ENCODE peak calls at places on chromosomes 7 and 10, in six cellular contexts. One of them, this sample, is unnamed.

GRCh38 chr7:28329616-28330373 is 82.5 kb upstream of the CREB5 start:
- DNase-seq in cardiac fibroblast: peak; percentile 31
- DNase-seq in body of pancreas: no peak
- DNase-seq in coronary artery: no peak
- DNase-seq in B cell: no peak
- DNase-seq in transverse colon: peak; percentile 21
- DNase-seq in this sample: no peak

GRCh38 chr7:64869912-64870562 is 33.0 kb upstream of the ZNF273 start:
- DNase-seq in cardiac fibroblast: no peak
- DNase-seq in body of pancreas: no peak
- DNase-seq in coronary artery: no peak
- DNase-seq in B cell: no peak
- DNase-seq in transverse colon: no peak
- DNase-seq in this sample: no peak

GRCh38 chr7:111486472-111487142 is 75.7 kb downstream of the IMMP2L start:
- DNase-seq in cardiac fibroblast: peak; percentile 75
- DNase-seq in body of pancreas: peak; percentile 32
- DNase-seq in coronary artery: no peak
- DNase-seq in B cell: peak; percentile 39
- DNase-seq in transverse colon: no peak
- DNase-seq in this sample: peak; percentile 19

GRCh38 chr10:58266826-58267712 is 625 bp downstream of the IPMK start:
- DNase-seq in cardiac fibroblast: peak; percentile 79
- DNase-seq in body of pancreas: peak; percentile 74
- DNase-seq in coronary artery: peak; percentile 86
- DNase-seq in B cell: peak; percentile 68
- DNase-seq in transverse colon: peak; percentile 69
- DNase-seq in this sample: peak; percentile 34

GRCh38 chr7:100038326-100038725 is 11.2 kb upstream of the ZSCAN21 start:
- DNase-seq in cardiac fibroblast: no peak
- DNase-seq in body of pancreas: no peak
- DNase-seq in coronary artery: no peak
- DNase-seq in B cell: no peak
- DNase-seq in transverse colon: no peak
- DNase-seq in this sample: no peak

GRCh38 chr7:46853451-46853850 is 728.5 kb downstream of the TNS3 start:
- DNase-seq in cardiac fibroblast: peak; percentile 38
- DNase-seq in body of pancreas: no peak
- DNase-seq in coronary artery: no peak
- DNase-seq in B cell: no peak
- DNase-seq in transverse colon: no peak
- DNase-seq in this sample: no peak

GRCh38 chr7:824664-825063 is 7.6 kb upstream of the SUN1 start:
- DNase-seq in cardiac fibroblast: no peak
- DNase-seq in body of pancreas: no peak
- DNase-seq in coronary artery: no peak
- DNase-seq in B cell: no peak
- DNase-seq in transverse colon: no peak
- DNase-seq in this sample: no peak

GRCh38 chr10:76119515-76119914 is 688.1 kb downstream of the LRMDA start:
- DNase-seq in cardiac fibroblast: peak; percentile 78
- DNase-seq in body of pancreas: no peak
- DNase-seq in coronary artery: no peak
- DNase-seq in B cell: no peak
- DNase-seq in transverse colon: no peak
- DNase-seq in this sample: peak; percentile 72

GRCh38 chr7:36535866-36536664 is 146.4 kb downstream of the ANLN start:
- DNase-seq in cardiac fibroblast: no peak
- DNase-seq in body of pancreas: no peak
- DNase-seq in coronary artery: no peak
- DNase-seq in B cell: no peak
- DNase-seq in transverse colon: no peak
- DNase-seq in this sample: no peak

GRCh38 chr7:98870071-98870651 is 347 bp upstream of the TMEM130 start:
- DNase-seq in cardiac fibroblast: peak; percentile 43
- DNase-seq in body of pancreas: peak; percentile 15
- DNase-seq in coronary artery: peak; percentile 88
- DNase-seq in B cell: peak; percentile 83
- DNase-seq in transverse colon: peak; percentile 26
- DNase-seq in this sample: no peak

GRCh38 chr7:123615344-123615743 is 13.7 kb downstream of the ASB15 start:
- DNase-seq in cardiac fibroblast: peak; percentile 91
- DNase-seq in body of pancreas: no peak
- DNase-seq in coronary artery: no peak
- DNase-seq in B cell: no peak
- DNase-seq in transverse colon: no peak
- DNase-seq in this sample: peak; percentile 35

GRCh38 chr10:7202804-7203203 is 208.0 kb downstream of the SFMBT2 start:
- DNase-seq in cardiac fibroblast: no peak
- DNase-seq in body of pancreas: no peak
- DNase-seq in coronary artery: no peak
- DNase-seq in B cell: no peak
- DNase-seq in transverse colon: no peak
- DNase-seq in this sample: no peak

GRCh38 chr10:101146392-101147251 is 15.5 kb downstream of the TLX1 start:
- DNase-seq in cardiac fibroblast: no peak
- DNase-seq in body of pancreas: no peak
- DNase-seq in coronary artery: no peak
- DNase-seq in B cell: no peak
- DNase-seq in transverse colon: no peak
- DNase-seq in this sample: no peak

GRCh38 chr7:33044986-33045385 is 17.6 kb downstream of the NT5C3A start:
- DNase-seq in cardiac fibroblast: peak; percentile 15
- DNase-seq in body of pancreas: no peak
- DNase-seq in coronary artery: no peak
- DNase-seq in B cell: no peak
- DNase-seq in transverse colon: no peak
- DNase-seq in this sample: no peak

GRCh38 chr7:143256325-143256724 is 6.9 kb upstream of the GSTK1 start:
- DNase-seq in cardiac fibroblast: no peak
- DNase-seq in body of pancreas: no peak
- DNase-seq in coronary artery: no peak
- DNase-seq in B cell: no peak
- DNase-seq in transverse colon: no peak
- DNase-seq in this sample: no peak
- TF ChIP-seq CTCF in cardiac fibroblast: peak; percentile 33
- TF ChIP-seq CTCF in body of pancreas: no peak
- TF ChIP-seq CTCF in coronary artery: peak; percentile 13
- TF ChIP-seq CTCF in B cell: no peak
- TF ChIP-seq CTCF in transverse colon: no peak
- TF ChIP-seq CTCF in this sample: no peak

DNA sequence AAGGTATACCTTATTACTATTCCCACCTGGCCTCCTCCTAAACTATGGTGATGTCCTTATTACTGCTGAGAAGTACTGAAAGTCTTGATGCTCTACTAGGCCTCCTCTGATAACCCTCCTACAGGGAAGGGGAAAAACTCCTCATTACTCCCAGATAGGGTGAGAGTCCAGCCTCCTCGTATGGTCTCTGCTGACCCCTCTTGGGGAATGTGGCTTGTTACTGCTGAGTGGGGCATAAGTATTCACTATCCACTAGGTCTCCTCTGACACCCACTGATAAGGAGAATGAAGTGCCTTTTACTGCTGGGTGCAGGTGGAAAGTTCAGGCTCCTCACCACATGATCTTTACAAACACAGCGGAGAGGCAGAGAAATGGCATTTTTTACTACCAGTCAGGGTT is 222.9 kb downstream of the CHRM2 start:
- DNase-seq in cardiac fibroblast: peak; percentile 42
- DNase-seq in body of pancreas: no peak
- DNase-seq in coronary artery: no peak
- DNase-seq in B cell: no peak
- DNase-seq in transverse colon: no peak
- DNase-seq in this sample: no peak
- TF ChIP-seq CTCF in cardiac fibroblast: peak; percentile 10
- TF ChIP-seq CTCF in body of pancreas: no peak
- TF ChIP-seq CTCF in coronary artery: no peak
- TF ChIP-seq CTCF in B cell: no peak
- TF ChIP-seq CTCF in transverse colon: no peak
- TF ChIP-seq CTCF in this sample: peak; percentile 20

GRCh38 chr10:129657297-129657974 is 190.4 kb downstream of the MGMT start:
- DNase-seq in cardiac fibroblast: no peak
- DNase-seq in body of pancreas: no peak
- DNase-seq in coronary artery: no peak
- DNase-seq in B cell: no peak
- DNase-seq in transverse colon: no peak
- DNase-seq in this sample: no peak

GRCh38 chr10:129659881-129660280 is 192.8 kb downstream of the MGMT start:
- DNase-seq in cardiac fibroblast: no peak
- DNase-seq in body of pancreas: no peak
- DNase-seq in coronary artery: no peak
- DNase-seq in B cell: no peak
- DNase-seq in transverse colon: no peak
- DNase-seq in this sample: no peak

GRCh38 chr10:129656642-129657041 is 189.6 kb downstream of the MGMT start:
- DNase-seq in cardiac fibroblast: no peak
- DNase-seq in body of pancreas: no peak
- DNase-seq in coronary artery: no peak
- DNase-seq in B cell: no peak
- DNase-seq in transverse colon: no peak
- DNase-seq in this sample: no peak

GRCh38 chr10:129655679-129656031 is 188.6 kb downstream of the MGMT start:
- DNase-seq in cardiac fibroblast: no peak
- DNase-seq in body of pancreas: no peak
- DNase-seq in coronary artery: no peak
- DNase-seq in B cell: no peak
- DNase-seq in transverse colon: no peak
- DNase-seq in this sample: no peak

GRCh38 chr10:129658673-129659072 is 191.6 kb downstream of the MGMT start:
- DNase-seq in cardiac fibroblast: no peak
- DNase-seq in body of pancreas: no peak
- DNase-seq in coronary artery: no peak
- DNase-seq in B cell: no peak
- DNase-seq in transverse colon: no peak
- DNase-seq in this sample: no peak
- TF ChIP-seq CTCF in cardiac fibroblast: peak; percentile 6
- TF ChIP-seq CTCF in body of pancreas: no peak
- TF ChIP-seq CTCF in coronary artery: no peak
- TF ChIP-seq CTCF in B cell: no peak
- TF ChIP-seq CTCF in transverse colon: no peak
- TF ChIP-seq CTCF in this sample: peak; percentile 44

GRCh38 chr10:97687785-97688781 is 1.0 kb upstream of the AVPI1 start:
- DNase-seq in cardiac fibroblast: peak; percentile 75
- DNase-seq in body of pancreas: no peak
- DNase-seq in coronary artery: no peak
- DNase-seq in B cell: no peak
- DNase-seq in transverse colon: no peak
- DNase-seq in this sample: peak; percentile 63

GRCh38 chr10:97684866-97685394 is 2.1 kb downstream of the AVPI1 start:
- DNase-seq in cardiac fibroblast: peak; percentile 20
- DNase-seq in body of pancreas: no peak
- DNase-seq in coronary artery: no peak
- DNase-seq in B cell: no peak
- DNase-seq in transverse colon: no peak
- DNase-seq in this sample: no peak

GRCh38 chr10:97685395-97685958 is 1.6 kb downstream of the AVPI1 start:
- DNase-seq in cardiac fibroblast: peak; percentile 49
- DNase-seq in body of pancreas: peak; percentile 49
- DNase-seq in coronary artery: no peak
- DNase-seq in B cell: no peak
- DNase-seq in transverse colon: peak; percentile 66
- DNase-seq in this sample: no peak

GRCh38 chr10:97686962-97687784 is at the start of gene AVPI1:
- DNase-seq in cardiac fibroblast: peak; percentile 99
- DNase-seq in body of pancreas: peak; percentile 98
- DNase-seq in coronary artery: peak; percentile 99
- DNase-seq in B cell: peak; percentile 95
- DNase-seq in transverse colon: peak; percentile 99
- DNase-seq in this sample: peak; percentile 95

DNA sequence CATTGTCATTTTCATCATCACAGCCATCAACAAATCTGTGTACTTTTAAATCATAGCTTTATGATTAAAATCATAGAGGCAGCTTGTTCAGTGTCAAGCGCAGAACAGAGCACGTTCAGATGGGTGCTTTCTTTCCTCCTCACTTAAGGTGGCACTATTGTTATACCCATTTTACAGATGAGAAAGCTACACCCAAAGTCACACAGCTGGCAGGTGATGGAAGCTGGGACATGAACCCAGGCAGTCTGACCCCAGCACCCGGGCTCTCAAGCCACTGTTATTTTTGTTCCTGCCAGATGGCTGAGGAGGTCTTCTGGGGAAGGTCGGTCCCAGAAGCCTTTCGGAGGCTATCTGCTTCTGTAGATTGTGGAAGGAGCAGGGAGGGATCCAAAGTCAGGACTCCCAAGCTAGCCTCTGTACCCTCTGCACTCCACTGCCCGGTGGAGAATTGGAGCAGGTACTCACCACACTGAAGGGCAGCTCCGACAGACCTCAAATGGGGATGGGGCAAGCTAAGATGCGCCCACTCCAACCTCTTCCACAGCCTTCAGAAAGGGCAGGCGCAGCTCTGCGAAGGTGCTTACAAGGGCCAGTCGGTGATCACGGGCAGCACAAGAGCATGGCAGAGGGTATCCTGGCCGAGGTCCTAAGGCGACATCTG is 610 bp downstream of the AVPI1 start:
- DNase-seq in cardiac fibroblast: no peak
- DNase-seq in body of pancreas: no peak
- DNase-seq in coronary artery: no peak
- DNase-seq in B cell: no peak
- DNase-seq in transverse colon: no peak
- DNase-seq in this sample: no peak
- TF ChIP-seq CTCF in cardiac fibroblast: no peak
- TF ChIP-seq CTCF in body of pancreas: no peak
- TF ChIP-seq CTCF in coronary artery: no peak
- TF ChIP-seq CTCF in B cell: no peak
- TF ChIP-seq CTCF in transverse colon: no peak
- TF ChIP-seq CTCF in this sample: no peak

GRCh38 chr7:132861940-132862554 is 219.8 kb downstream of the CHCHD3 start:
- DNase-seq in cardiac fibroblast: no peak
- DNase-seq in body of pancreas: no peak
- DNase-seq in coronary artery: no peak
- DNase-seq in B cell: no peak
- DNase-seq in transverse colon: no peak
- DNase-seq in this sample: no peak
- TF ChIP-seq CTCF in cardiac fibroblast: no peak
- TF ChIP-seq CTCF in body of pancreas: no peak
- TF ChIP-seq CTCF in coronary artery: no peak
- TF ChIP-seq CTCF in B cell: no peak
- TF ChIP-seq CTCF in transverse colon: no peak
- TF ChIP-seq CTCF in this sample: no peak

GRCh38 chr7:142334806-142335205 is 76.9 kb upstream of the PRSS58 start:
- DNase-seq in cardiac fibroblast: no peak
- DNase-seq in body of pancreas: no peak
- DNase-seq in coronary artery: no peak
- DNase-seq in B cell: no peak
- DNase-seq in transverse colon: no peak
- DNase-seq in this sample: no peak

GRCh38 chr7:142334236-142334635 is 76.4 kb upstream of the PRSS58 start:
- DNase-seq in cardiac fibroblast: no peak
- DNase-seq in body of pancreas: no peak
- DNase-seq in coronary artery: no peak
- DNase-seq in B cell: no peak
- DNase-seq in transverse colon: no peak
- DNase-seq in this sample: no peak

GRCh38 chr7:142337406-142338001 is 79.6 kb upstream of the PRSS58 start:
- DNase-seq in cardiac fibroblast: no peak
- DNase-seq in body of pancreas: no peak
- DNase-seq in coronary artery: no peak
- DNase-seq in B cell: no peak
- DNase-seq in transverse colon: no peak
- DNase-seq in this sample: no peak

GRCh38 chr7:142338633-142339501 is 81.0 kb upstream of the PRSS58 start:
- DNase-seq in cardiac fibroblast: peak; percentile 3
- DNase-seq in body of pancreas: no peak
- DNase-seq in coronary artery: no peak
- DNase-seq in B cell: no peak
- DNase-seq in transverse colon: no peak
- DNase-seq in this sample: no peak
- TF ChIP-seq CTCF in cardiac fibroblast: peak; percentile 5
- TF ChIP-seq CTCF in body of pancreas: no peak
- TF ChIP-seq CTCF in coronary artery: no peak
- TF ChIP-seq CTCF in B cell: no peak
- TF ChIP-seq CTCF in transverse colon: no peak
- TF ChIP-seq CTCF in this sample: peak; percentile 14